ENCODE peak calls at places on chromosomes 13 and 19, in four cellular contexts. V, G, E and O are unnamed samples.
A peak's percentile ranks its signal among the peaks of the same experiment; 100 is the strongest.

GRCh38 chr19:2053601-2054389 is 2.8 kb upstream of the MKNK2 start:
- DNase-seq in V (no peak), G (no peak), E (no peak), O (no peak)

GRCh38 chr13:110965038-110965754 is 50.3 kb upstream of the ANKRD10 start:
- DNase-seq in V (no peak), G (no peak), E (no peak), O (no peak)

GRCh38 chr13:41900918-41901317 is 60.0 kb downstream of the VWA8 start:
- DNase-seq in V (no peak), G (no peak), E (no peak), O (no peak)

GRCh38 chr13:74134226-74134776 is at the start of gene KLF12:
- DNase-seq in V (peak; percentile 91), G (peak; percentile 97), E (peak; percentile 97), O (peak; percentile 68)

GRCh38 chr19:45638930-45639729 is at the start of gene EML2:
- DNase-seq in V (peak; percentile 60), G (no peak), E (peak; percentile 47), O (no peak)

GRCh38 chr19:31818740-31819228 is 469.5 kb upstream of the TSHZ3 start:
- DNase-seq in V (no peak), G (no peak), E (no peak), O (no peak)

GRCh38 chr13:97205971-97206370 is 16.2 kb upstream of the MBNL2 start:
- DNase-seq in V (no peak), G (no peak), E (no peak), O (no peak)

GRCh38 chr13:45327253-45327954 is 13.6 kb downstream of the TPT1 start:
- DNase-seq in V (no peak), G (no peak), E (no peak), O (no peak)

GRCh38 chr13:32075150-32075851 is 43.7 kb downstream of the FRY start:
- DNase-seq in V (no peak), G (no peak), E (no peak), O (no peak)

GRCh38 chr13:52051400-52051799 is 26.9 kb downstream of the UTP14C start:
- DNase-seq in V (no peak), G (no peak), E (no peak), O (no peak)